ENCODE peak calls at places on chromosomes 12 and 14, in six cellular contexts. W is right atrium auricular region; J is endothelial cell; L is NCI-H2029 treated with DMSO at 0.1 percent for 48 hours; V is stimulated activated naive B cell treated with anti-CD40 and anti-IgM and Interleukin-4, amounts not matched to agents 10 μg/mL and 1 μg/mL and 100 μg/mL, for 72 hours; B is activated naive CD4-positive, alpha-beta T cell treated with anti-CD3 and anti-CD28 coated beads, Interleukin-2, amount 50 U/mL, for 16 hours. F is an unnamed sample.

GRCh38 chr12:120801146-120801545 is 75.5 kb downstream of the ACADS start:
- DNase-seq in W (no peak), J (no peak), L (no peak), V (no peak), B (no peak), F (no peak)

GRCh38 chr12:87430444-87430843 is 598.8 kb downstream of the C12orf50 start:
- DNase-seq in W (no peak), J (no peak), L (no peak), V (no peak), B (no peak), F (no peak)

GRCh38 chr14:35300228-35300627 is 8.0 kb downstream of the PSMA6 start:
- DNase-seq in W (no peak), J (no peak), L (no peak), V (no peak), B (no peak), F (no peak)

GRCh38 chr12:89372584-89373370 is 20.5 kb upstream of the DUSP6 start:
- DNase-seq in W (no peak), J (no peak), L (no peak), V (no peak), B (no peak), F (no peak)

GRCh38 chr12:69810870-69811498 is 14.0 kb upstream of the MYRFL start:
- DNase-seq in W (no peak), J (no peak), L (no peak), V (no peak), B (no peak), F (no peak)

GRCh38 chr12:47962198-47962597 is 1.2 kb upstream of the TMEM106C start:
- DNase-seq in W (no peak), J (no peak), L (no peak), V (no peak), B (no peak), F (no peak)

GRCh38 chr14:100640481-100641273 is 53.5 kb upstream of the BEGAIN start:
- DNase-seq in W (no peak), J (no peak), L (no peak), V (peak; percentile 41), B (peak; percentile 51), F (peak; percentile 37)

GRCh38 chr12:132886529-132887477 is 602 bp downstream of the CHFR start:
- DNase-seq in W (no peak), J (peak; percentile 43), L (no peak), V (no peak), B (peak; percentile 22), F (no peak)

GRCh38 chr14:55130194-55130550 is 1.1 kb downstream of the LGALS3 start:
- DNase-seq in W (no peak), J (no peak), L (no peak), V (no peak), B (no peak), F (no peak)

GRCh38 chr14:68941820-68942219 is 37.3 kb downstream of the ACTN1 start:
- DNase-seq in W (peak; percentile 84), J (peak; percentile 54), L (no peak), V (no peak), B (no peak), F (no peak)

GRCh38 chr14:24426150-24426911 is 3.1 kb downstream of the CBLN3 start:
- DNase-seq in W (no peak), J (no peak), L (no peak), V (no peak), B (no peak), F (no peak)

GRCh38 chr14:62674833-62675232 is 370.4 kb downstream of the KCNH5 start:
- DNase-seq in W (no peak), J (no peak), L (no peak), V (no peak), B (no peak), F (no peak)

GRCh38 chr14:35565896-35566464 is 32.0 kb downstream of the INSM2 start:
- DNase-seq in W (no peak), J (no peak), L (no peak), V (no peak), B (no peak), F (no peak)

GRCh38 chr14:68795602-68796417 is 2.9 kb upstream of the ZFP36L1 start:
- DNase-seq in W (peak; percentile 81), J (peak; percentile 76), L (no peak), V (peak; percentile 87), B (peak; percentile 83), F (no peak)

GRCh38 chr12:127487031-127487430 is 779.9 kb upstream of the TMEM132C start:
- DNase-seq in W (no peak), J (no peak), L (no peak), V (no peak), B (no peak), F (no peak)

GRCh38 chr14:35883677-35884293 is 57.6 kb downstream of the BRMS1L start:
- DNase-seq in W (no peak), J (peak; percentile 28), L (peak; percentile 99), V (no peak), B (peak; percentile 28), F (no peak)

GRCh38 chr12:109088818-109089217 is 4.5 kb downstream of the ALKBH2 start:
- DNase-seq in W (no peak), J (no peak), L (no peak), V (no peak), B (no peak), F (no peak)

GRCh38 chr14:77120771-77121743 is 20.5 kb downstream of the ZDHHC22 start:
- DNase-seq in W (no peak), J (no peak), L (peak; percentile 52), V (peak; percentile 82), B (no peak), F (peak; percentile 97)

GRCh38 chr12:87923361-87923760 is 105.8 kb downstream of the C12orf50 start:
- DNase-seq in W (no peak), J (no peak), L (no peak), V (no peak), B (no peak), F (no peak)

F was measured in GM12878.